ENCODE peak calls at places on chromosomes 16 and 17, in five cellular contexts. V is testis; H is activated T-helper 1 cell treated with anti-CD3 and anti-CD28 coated beads, Interleukin-12 subunit alpha, Interleukin-12 subunit beta, Interleukin-2, Interleukin-4 antibody, amounts not matched to agents 30 ng/mL and 10 ng/mL and 1 ng/mL, durations not matched to agents 14 hours and 24 hours and 36 hours; K is myocyte; R is pons. X is an unnamed sample.

GRCh38 chr17:63476494-63476856 is 386 bp upstream of the ACE start:
- DNase-seq in V (no peak), H (no peak), K (no peak), R (no peak), X (no peak)

GRCh38 chr17:16927641-16928321 is 44.1 kb downstream of the TNFRSF13B start:
- DNase-seq in V (no peak), H (no peak), K (no peak), R (no peak), X (no peak)

GRCh38 chr16:56181401-56181800 is 9.9 kb upstream of the GNAO1 start:
- DNase-seq in V (no peak), H (no peak), K (no peak), R (no peak), X (no peak)

GRCh38 chr16:23570992-23571632 is 13.6 kb downstream of the UBFD1 start:
- DNase-seq in V (no peak), H (no peak), K (no peak), R (peak; percentile 59), X (no peak)

GRCh38 chr16:48542020-48542473 is 67.9 kb downstream of the N4BP1 start:
- DNase-seq in V (peak; percentile 61), H (no peak), K (peak; percentile 78), R (peak; percentile 91), X (peak; percentile 64)

GRCh38 chr17:59840908-59841666 is 51.7 kb downstream of the TUBD1 start:
- DNase-seq in V (no peak), H (no peak), K (peak; percentile 71), R (no peak), X (no peak)

GRCh38 chr16:23478566-23478965 is 25.6 kb upstream of the COG7 start:
- DNase-seq in V (no peak), H (no peak), K (no peak), R (no peak), X (no peak)

GRCh38 chr16:2790631-2791030 is 3.3 kb upstream of the PRSS33 start:
- DNase-seq in V (no peak), H (no peak), K (no peak), R (no peak), X (no peak)

GRCh38 chr17:37828313-37829124 is 83.7 kb upstream of the HNF1B start:
- DNase-seq in V (no peak), H (no peak), K (no peak), R (peak; percentile 17), X (peak; percentile 59)

GRCh38 chr16:31700530-31701388 is 172.8 kb upstream of the ZNF267 start:
- DNase-seq in V (peak; percentile 96), H (peak; percentile 72), K (peak; percentile 79), R (peak; percentile 63), X (no peak)

GRCh38 chr16:2150418-2151187 is 2.2 kb downstream of the RAB26 start:
- DNase-seq in V (no peak), H (no peak), K (peak; percentile 75), R (no peak), X (no peak)

GRCh38 chr16:80518436-80518835 is 22.4 kb upstream of the DYNLRB2 start:
- DNase-seq in V (no peak), H (peak; percentile 44), K (no peak), R (no peak), X (no peak)

GRCh38 chr17:59425085-59425901 is 93.8 kb downstream of the YPEL2 start:
- DNase-seq in V (peak; percentile 43), H (no peak), K (peak; percentile 70), R (peak; percentile 26), X (no peak)

GRCh38 chr17:20702692-20703091 is 123.2 kb downstream of the CDRT15L2 start:
- DNase-seq in V (no peak), H (no peak), K (no peak), R (no peak), X (no peak)

GRCh38 chr17:67260051-67260987 is 15.3 kb upstream of the HELZ start:
- DNase-seq in V (peak; percentile 51), H (no peak), K (peak; percentile 38), R (no peak), X (no peak)

GRCh38 chr16:48537275-48537674 is 72.7 kb downstream of the N4BP1 start:
- DNase-seq in V (no peak), H (no peak), K (no peak), R (no peak), X (no peak)

GRCh38 chr16:82037666-82038065 is 2.6 kb downstream of the HSD17B2 start:
- DNase-seq in V (no peak), H (no peak), K (no peak), R (no peak), X (no peak)

GRCh38 chr16:2673066-2673999 is 9.0 kb upstream of the KCTD5 start:
- DNase-seq in V (peak; percentile 96), H (peak; percentile 97), K (peak; percentile 96), R (peak; percentile 94), X (peak; percentile 93)

X was measured in GDM1.